ENCODE peak calls at places on chromosomes 1 and 21, in ten cellular contexts. One of them, this sample, is unnamed.

GRCh38 chr1:204421441-204421840 is 9.8 kb upstream of the PPP1R15B start:
- DNase-seq in epithelial cell of esophagus: no peak
- DNase-seq in progenitor cell of endocrine pancreas: no peak
- DNase-seq in left ventricle myocardium inferior: no peak
- DNase-seq in nephron progenitor cell: no peak
- DNase-seq in astrocyte of the spinal cord: no peak
- DNase-seq in H9: no peak
- DNase-seq in upper lobe of right lung: no peak
- DNase-seq in left lung: no peak
- DNase-seq in endothelial cell: no peak
- DNase-seq in this sample: no peak

GRCh38 chr1:184610872-184611614 is 143.6 kb downstream of the EDEM3 start:
- DNase-seq in epithelial cell of esophagus: no peak
- DNase-seq in progenitor cell of endocrine pancreas: no peak
- DNase-seq in left ventricle myocardium inferior: peak; percentile 38
- DNase-seq in nephron progenitor cell: no peak
- DNase-seq in astrocyte of the spinal cord: no peak
- DNase-seq in H9: no peak
- DNase-seq in upper lobe of right lung: no peak
- DNase-seq in left lung: no peak
- DNase-seq in endothelial cell: no peak
- DNase-seq in this sample: no peak

GRCh38 chr1:45793942-45794604 is 9.3 kb upstream of the MAST2 start:
- DNase-seq in epithelial cell of esophagus: no peak
- DNase-seq in progenitor cell of endocrine pancreas: no peak
- DNase-seq in left ventricle myocardium inferior: no peak
- DNase-seq in nephron progenitor cell: no peak
- DNase-seq in astrocyte of the spinal cord: no peak
- DNase-seq in H9: no peak
- DNase-seq in upper lobe of right lung: no peak
- DNase-seq in left lung: no peak
- DNase-seq in endothelial cell: no peak
- DNase-seq in this sample: no peak

GRCh38 chr1:24713176-24713575 is 32.1 kb upstream of the CLIC4 start:
- DNase-seq in epithelial cell of esophagus: no peak
- DNase-seq in progenitor cell of endocrine pancreas: no peak
- DNase-seq in left ventricle myocardium inferior: no peak
- DNase-seq in nephron progenitor cell: no peak
- DNase-seq in astrocyte of the spinal cord: no peak
- DNase-seq in H9: no peak
- DNase-seq in upper lobe of right lung: no peak
- DNase-seq in left lung: no peak
- DNase-seq in endothelial cell: no peak
- DNase-seq in this sample: no peak

GRCh38 chr21:20856926-20857325 is 141.3 kb upstream of the NCAM2 start:
- DNase-seq in epithelial cell of esophagus: no peak
- DNase-seq in progenitor cell of endocrine pancreas: no peak
- DNase-seq in left ventricle myocardium inferior: no peak
- DNase-seq in nephron progenitor cell: no peak
- DNase-seq in astrocyte of the spinal cord: no peak
- DNase-seq in H9: no peak
- DNase-seq in upper lobe of right lung: no peak
- DNase-seq in left lung: no peak
- DNase-seq in endothelial cell: no peak
- DNase-seq in this sample: no peak

GRCh38 chr1:28421744-28422143 is 52.2 kb downstream of the PHACTR4 start:
- DNase-seq in epithelial cell of esophagus: peak; percentile 62
- DNase-seq in progenitor cell of endocrine pancreas: no peak
- DNase-seq in left ventricle myocardium inferior: no peak
- DNase-seq in nephron progenitor cell: no peak
- DNase-seq in astrocyte of the spinal cord: no peak
- DNase-seq in H9: no peak
- DNase-seq in upper lobe of right lung: no peak
- DNase-seq in left lung: no peak
- DNase-seq in endothelial cell: no peak
- DNase-seq in this sample: no peak

GRCh38 chr1:154304664-154305337 is 16.1 kb upstream of the AQP10 start:
- DNase-seq in epithelial cell of esophagus: peak; percentile 39
- DNase-seq in progenitor cell of endocrine pancreas: no peak
- DNase-seq in left ventricle myocardium inferior: no peak
- DNase-seq in nephron progenitor cell: no peak
- DNase-seq in astrocyte of the spinal cord: no peak
- DNase-seq in H9: no peak
- DNase-seq in upper lobe of right lung: peak; percentile 17
- DNase-seq in left lung: no peak
- DNase-seq in endothelial cell: no peak
- DNase-seq in this sample: no peak

GRCh38 chr1:237281481-237281880 is 239.5 kb downstream of the RYR2 start:
- DNase-seq in epithelial cell of esophagus: no peak
- DNase-seq in progenitor cell of endocrine pancreas: no peak
- DNase-seq in left ventricle myocardium inferior: no peak
- DNase-seq in nephron progenitor cell: no peak
- DNase-seq in astrocyte of the spinal cord: no peak
- DNase-seq in H9: no peak
- DNase-seq in upper lobe of right lung: no peak
- DNase-seq in left lung: no peak
- DNase-seq in endothelial cell: peak; percentile 10
- DNase-seq in this sample: no peak

GRCh38 chr1:174998569-174999215 is 1.1 kb upstream of the CACYBP start:
- DNase-seq in epithelial cell of esophagus: peak; percentile 73
- DNase-seq in progenitor cell of endocrine pancreas: peak; percentile 11
- DNase-seq in left ventricle myocardium inferior: no peak
- DNase-seq in nephron progenitor cell: peak; percentile 33
- DNase-seq in astrocyte of the spinal cord: peak; percentile 63
- DNase-seq in H9: peak; percentile 46
- DNase-seq in upper lobe of right lung: no peak
- DNase-seq in left lung: no peak
- DNase-seq in endothelial cell: peak; percentile 30
- DNase-seq in this sample: no peak

GRCh38 chr1:198153804-198154203 is 3.0 kb upstream of the NEK7 start:
- DNase-seq in epithelial cell of esophagus: no peak
- DNase-seq in progenitor cell of endocrine pancreas: no peak
- DNase-seq in left ventricle myocardium inferior: no peak
- DNase-seq in nephron progenitor cell: no peak
- DNase-seq in astrocyte of the spinal cord: peak; percentile 80
- DNase-seq in H9: no peak
- DNase-seq in upper lobe of right lung: no peak
- DNase-seq in left lung: no peak
- DNase-seq in endothelial cell: no peak
- DNase-seq in this sample: no peak

GRCh38 chr1:87329051-87329755 is 523 bp downstream of the LMO4 start:
- DNase-seq in epithelial cell of esophagus: peak; percentile 49
- DNase-seq in progenitor cell of endocrine pancreas: peak; percentile 48
- DNase-seq in left ventricle myocardium inferior: peak; percentile 31
- DNase-seq in nephron progenitor cell: peak; percentile 60
- DNase-seq in astrocyte of the spinal cord: peak; percentile 67
- DNase-seq in H9: peak; percentile 40
- DNase-seq in upper lobe of right lung: peak; percentile 74
- DNase-seq in left lung: peak; percentile 49
- DNase-seq in endothelial cell: peak; percentile 61
- DNase-seq in this sample: no peak

GRCh38 chr1:172642970-172643369 is 15.9 kb upstream of the FASLG start:
- DNase-seq in epithelial cell of esophagus: peak; percentile 18
- DNase-seq in progenitor cell of endocrine pancreas: no peak
- DNase-seq in left ventricle myocardium inferior: no peak
- DNase-seq in nephron progenitor cell: no peak
- DNase-seq in astrocyte of the spinal cord: no peak
- DNase-seq in H9: no peak
- DNase-seq in upper lobe of right lung: no peak
- DNase-seq in left lung: no peak
- DNase-seq in endothelial cell: no peak
- DNase-seq in this sample: no peak

GRCh38 chr1:172646653-172647052 is 12.2 kb upstream of the FASLG start:
- DNase-seq in epithelial cell of esophagus: no peak
- DNase-seq in progenitor cell of endocrine pancreas: no peak
- DNase-seq in left ventricle myocardium inferior: no peak
- DNase-seq in nephron progenitor cell: no peak
- DNase-seq in astrocyte of the spinal cord: no peak
- DNase-seq in H9: no peak
- DNase-seq in upper lobe of right lung: no peak
- DNase-seq in left lung: no peak
- DNase-seq in endothelial cell: no peak
- DNase-seq in this sample: no peak

GRCh38 chr1:172650474-172651193 is 8.3 kb upstream of the FASLG start:
- DNase-seq in epithelial cell of esophagus: peak; percentile 54
- DNase-seq in progenitor cell of endocrine pancreas: no peak
- DNase-seq in left ventricle myocardium inferior: no peak
- DNase-seq in nephron progenitor cell: no peak
- DNase-seq in astrocyte of the spinal cord: no peak
- DNase-seq in H9: no peak
- DNase-seq in upper lobe of right lung: no peak
- DNase-seq in left lung: no peak
- DNase-seq in endothelial cell: no peak
- DNase-seq in this sample: no peak

GRCh38 chr1:172647987-172648386 is 10.9 kb upstream of the FASLG start:
- DNase-seq in epithelial cell of esophagus: no peak
- DNase-seq in progenitor cell of endocrine pancreas: no peak
- DNase-seq in left ventricle myocardium inferior: no peak
- DNase-seq in nephron progenitor cell: no peak
- DNase-seq in astrocyte of the spinal cord: no peak
- DNase-seq in H9: no peak
- DNase-seq in upper lobe of right lung: no peak
- DNase-seq in left lung: no peak
- DNase-seq in endothelial cell: no peak
- DNase-seq in this sample: no peak

GRCh38 chr1:172647110-172647564 is 11.8 kb upstream of the FASLG start:
- DNase-seq in epithelial cell of esophagus: no peak
- DNase-seq in progenitor cell of endocrine pancreas: no peak
- DNase-seq in left ventricle myocardium inferior: no peak
- DNase-seq in nephron progenitor cell: no peak
- DNase-seq in astrocyte of the spinal cord: no peak
- DNase-seq in H9: no peak
- DNase-seq in upper lobe of right lung: no peak
- DNase-seq in left lung: no peak
- DNase-seq in endothelial cell: no peak
- DNase-seq in this sample: no peak
- TF ChIP-seq CTCF in epithelial cell of esophagus: no peak
- TF ChIP-seq CTCF in progenitor cell of endocrine pancreas: no peak
- TF ChIP-seq CTCF in left ventricle myocardium inferior: no peak
- TF ChIP-seq CTCF in nephron progenitor cell: no peak
- TF ChIP-seq CTCF in astrocyte of the spinal cord: no peak
- TF ChIP-seq CTCF in H9: no peak
- TF ChIP-seq CTCF in upper lobe of right lung: no peak
- TF ChIP-seq CTCF in left lung: no peak
- TF ChIP-seq CTCF in endothelial cell: no peak
- TF ChIP-seq CTCF in this sample: no peak

GRCh38 chr1:150931773-150932172 is 5.6 kb downstream of the SETDB1 start:
- DNase-seq in epithelial cell of esophagus: peak; percentile 11
- DNase-seq in progenitor cell of endocrine pancreas: no peak
- DNase-seq in left ventricle myocardium inferior: no peak
- DNase-seq in nephron progenitor cell: no peak
- DNase-seq in astrocyte of the spinal cord: peak; percentile 42
- DNase-seq in H9: no peak
- DNase-seq in upper lobe of right lung: no peak
- DNase-seq in left lung: no peak
- DNase-seq in endothelial cell: no peak
- DNase-seq in this sample: no peak
- TF ChIP-seq CTCF in epithelial cell of esophagus: no peak
- TF ChIP-seq CTCF in progenitor cell of endocrine pancreas: no peak
- TF ChIP-seq CTCF in left ventricle myocardium inferior: no peak
- TF ChIP-seq CTCF in nephron progenitor cell: no peak
- TF ChIP-seq CTCF in astrocyte of the spinal cord: no peak
- TF ChIP-seq CTCF in H9: no peak
- TF ChIP-seq CTCF in upper lobe of right lung: no peak
- TF ChIP-seq CTCF in left lung: no peak
- TF ChIP-seq CTCF in endothelial cell: no peak
- TF ChIP-seq CTCF in this sample: no peak

DNA sequence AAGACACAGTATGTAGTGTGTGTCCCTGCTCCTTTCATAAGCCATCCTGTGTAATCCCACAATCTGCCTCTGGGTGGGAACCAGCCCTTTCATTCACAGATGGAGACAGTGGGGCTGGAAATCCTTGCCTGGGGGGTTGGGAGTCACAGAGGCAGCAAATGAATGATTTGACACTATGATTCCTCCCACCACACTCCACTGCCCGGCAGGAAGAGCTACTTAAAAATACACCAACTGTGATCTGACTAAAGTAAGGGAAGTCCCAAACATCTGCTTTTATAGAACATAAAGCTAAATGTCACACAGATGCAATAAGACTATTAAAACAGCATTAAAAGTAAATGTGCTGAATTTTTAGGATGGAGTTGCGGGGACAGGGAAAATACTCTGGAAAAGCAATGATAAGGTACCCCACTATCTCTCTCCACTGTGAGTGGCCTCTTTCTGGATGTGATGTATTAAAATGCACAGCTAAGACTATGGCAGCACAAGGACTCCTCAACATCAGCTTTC is 4.3 kb downstream of the PARP1 start:
- DNase-seq in epithelial cell of esophagus: peak; percentile 17
- DNase-seq in progenitor cell of endocrine pancreas: no peak
- DNase-seq in left ventricle myocardium inferior: no peak
- DNase-seq in nephron progenitor cell: peak; percentile 17
- DNase-seq in astrocyte of the spinal cord: peak; percentile 9
- DNase-seq in H9: peak; percentile 39
- DNase-seq in upper lobe of right lung: no peak
- DNase-seq in left lung: no peak
- DNase-seq in endothelial cell: peak; percentile 12
- DNase-seq in this sample: no peak
- TF ChIP-seq CTCF in epithelial cell of esophagus: no peak
- TF ChIP-seq CTCF in progenitor cell of endocrine pancreas: peak; percentile 30
- TF ChIP-seq CTCF in left ventricle myocardium inferior: peak; percentile 37
- TF ChIP-seq CTCF in nephron progenitor cell: peak; percentile 39
- TF ChIP-seq CTCF in astrocyte of the spinal cord: peak; percentile 51
- TF ChIP-seq CTCF in H9: peak; percentile 52
- TF ChIP-seq CTCF in upper lobe of right lung: no peak
- TF ChIP-seq CTCF in left lung: no peak
- TF ChIP-seq CTCF in endothelial cell: peak; percentile 49
- TF ChIP-seq CTCF in this sample: peak; percentile 44

GRCh38 chr1:31755197-31755611 is 8.9 kb downstream of the ADGRB2 start:
- DNase-seq in epithelial cell of esophagus: peak; percentile 51
- DNase-seq in progenitor cell of endocrine pancreas: no peak
- DNase-seq in left ventricle myocardium inferior: peak; percentile 53
- DNase-seq in nephron progenitor cell: no peak
- DNase-seq in astrocyte of the spinal cord: no peak
- DNase-seq in H9: no peak
- DNase-seq in upper lobe of right lung: no peak
- DNase-seq in left lung: no peak
- DNase-seq in endothelial cell: no peak
- DNase-seq in this sample: no peak

GRCh38 chr1:31755850-31756492 is 8.2 kb downstream of the ADGRB2 start:
- DNase-seq in epithelial cell of esophagus: no peak
- DNase-seq in progenitor cell of endocrine pancreas: no peak
- DNase-seq in left ventricle myocardium inferior: no peak
- DNase-seq in nephron progenitor cell: no peak
- DNase-seq in astrocyte of the spinal cord: no peak
- DNase-seq in H9: no peak
- DNase-seq in upper lobe of right lung: no peak
- DNase-seq in left lung: no peak
- DNase-seq in endothelial cell: no peak
- DNase-seq in this sample: no peak

GRCh38 chr1:31757989-31758388 is 6.2 kb downstream of the ADGRB2 start:
- DNase-seq in epithelial cell of esophagus: no peak
- DNase-seq in progenitor cell of endocrine pancreas: no peak
- DNase-seq in left ventricle myocardium inferior: no peak
- DNase-seq in nephron progenitor cell: no peak
- DNase-seq in astrocyte of the spinal cord: no peak
- DNase-seq in H9: no peak
- DNase-seq in upper lobe of right lung: no peak
- DNase-seq in left lung: no peak
- DNase-seq in endothelial cell: no peak
- DNase-seq in this sample: no peak

GRCh38 chr1:31756578-31756977 is 7.6 kb downstream of the ADGRB2 start:
- DNase-seq in epithelial cell of esophagus: no peak
- DNase-seq in progenitor cell of endocrine pancreas: no peak
- DNase-seq in left ventricle myocardium inferior: no peak
- DNase-seq in nephron progenitor cell: no peak
- DNase-seq in astrocyte of the spinal cord: no peak
- DNase-seq in H9: no peak
- DNase-seq in upper lobe of right lung: no peak
- DNase-seq in left lung: no peak
- DNase-seq in endothelial cell: no peak
- DNase-seq in this sample: no peak

GRCh38 chr1:31757204-31757679 is 6.9 kb downstream of the ADGRB2 start:
- DNase-seq in epithelial cell of esophagus: no peak
- DNase-seq in progenitor cell of endocrine pancreas: no peak
- DNase-seq in left ventricle myocardium inferior: no peak
- DNase-seq in nephron progenitor cell: no peak
- DNase-seq in astrocyte of the spinal cord: no peak
- DNase-seq in H9: no peak
- DNase-seq in upper lobe of right lung: no peak
- DNase-seq in left lung: no peak
- DNase-seq in endothelial cell: no peak
- DNase-seq in this sample: no peak
- TF ChIP-seq CTCF in epithelial cell of esophagus: no peak
- TF ChIP-seq CTCF in progenitor cell of endocrine pancreas: no peak
- TF ChIP-seq CTCF in left ventricle myocardium inferior: no peak
- TF ChIP-seq CTCF in nephron progenitor cell: no peak
- TF ChIP-seq CTCF in astrocyte of the spinal cord: no peak
- TF ChIP-seq CTCF in H9: peak; percentile 16
- TF ChIP-seq CTCF in upper lobe of right lung: no peak
- TF ChIP-seq CTCF in left lung: no peak
- TF ChIP-seq CTCF in endothelial cell: no peak
- TF ChIP-seq CTCF in this sample: no peak

This sample was measured in osteocyte.